ENCODE peak calls at places on chromosomes 16 and 17, in four cellular contexts. One of them, this sample, is unnamed.

GRCh38 chr16:4463522-4464163 is 10.8 kb downstream of the NMRAL1 start:
- DNase-seq in GM12878: no peak
- DNase-seq in K562: no peak
- DNase-seq in HepG2: no peak
- DNase-seq in this sample: no peak

GRCh38 chr17:81481011-81481799 is 31.4 kb downstream of the ACTG1 start:
- DNase-seq in K562: peak
- DNase-seq in HepG2: no peak
- DNase-seq in GM12878: no peak
- DNase-seq in this sample: peak

GRCh38 chr17:31494259-31495048 is 103.0 kb downstream of the RAB11FIP4 start:
- DNase-seq in HepG2: no peak
- DNase-seq in GM12878: peak
- DNase-seq in K562: no peak
- DNase-seq in this sample: no peak

GRCh38 chr16:70767377-70768204 is 33.4 kb downstream of the VAC14 start:
- DNase-seq in K562: no peak
- DNase-seq in HepG2: no peak
- DNase-seq in GM12878: no peak
- DNase-seq in this sample: no peak

GRCh38 chr16:83187404-83187803 is 560.6 kb downstream of the CDH13 start:
- DNase-seq in K562: no peak
- DNase-seq in GM12878: no peak
- DNase-seq in HepG2: no peak
- DNase-seq in this sample: no peak

GRCh38 chr16:81752225-81752875 is 26.7 kb upstream of the PLCG2 start:
- DNase-seq in GM12878: peak
- DNase-seq in K562: peak
- DNase-seq in HepG2: no peak
- DNase-seq in this sample: no peak

GRCh38 chr16:84229421-84229820 is 10.4 kb downstream of the KCNG4 start:
- DNase-seq in GM12878: no peak
- DNase-seq in K562: no peak
- DNase-seq in HepG2: no peak
- DNase-seq in this sample: no peak

GRCh38 chr16:19583665-19584300 is 28.3 kb downstream of the VPS35L start:
- DNase-seq in K562: peak
- DNase-seq in GM12878: no peak
- DNase-seq in HepG2: peak
- DNase-seq in this sample: peak

GRCh38 chr17:79626156-79626890 is 15.5 kb upstream of the RBFOX3 start:
- DNase-seq in HepG2: no peak
- DNase-seq in K562: no peak
- DNase-seq in GM12878: no peak
- DNase-seq in this sample: peak

GRCh38 chr16:57618306-57619132 is 9.9 kb upstream of the ADGRG1 start:
- DNase-seq in K562: no peak
- DNase-seq in GM12878: no peak
- DNase-seq in HepG2: no peak
- DNase-seq in this sample: no peak

GRCh38 chr16:76900285-76901263 is 290.4 kb upstream of the MON1B start:
- DNase-seq in HepG2: no peak
- DNase-seq in GM12878: no peak
- DNase-seq in K562: no peak
- DNase-seq in this sample: no peak

GRCh38 chr17:71085238-71086033 is 916.1 kb downstream of the KCNJ2 start:
- DNase-seq in HepG2: peak
- DNase-seq in GM12878: no peak
- DNase-seq in K562: peak
- DNase-seq in this sample: peak

GRCh38 chr17:41772586-41773189 is 13.8 kb downstream of the JUP start:
- DNase-seq in HepG2: peak
- DNase-seq in K562: no peak
- DNase-seq in GM12878: no peak
- DNase-seq in this sample: no peak

GRCh38 chr17:40614431-40615294 is 33.0 kb downstream of the SMARCE1 start:
- DNase-seq in HepG2: no peak
- DNase-seq in K562: no peak
- DNase-seq in GM12878: no peak
- DNase-seq in this sample: no peak
- TF ChIP-seq ZBTB33 in HepG2: no peak
- TF ChIP-seq ZBTB33 in K562: no peak
- TF ChIP-seq ZBTB33 in GM12878: peak
- TF ChIP-seq ZBTB33 in this sample: no peak

DNA sequence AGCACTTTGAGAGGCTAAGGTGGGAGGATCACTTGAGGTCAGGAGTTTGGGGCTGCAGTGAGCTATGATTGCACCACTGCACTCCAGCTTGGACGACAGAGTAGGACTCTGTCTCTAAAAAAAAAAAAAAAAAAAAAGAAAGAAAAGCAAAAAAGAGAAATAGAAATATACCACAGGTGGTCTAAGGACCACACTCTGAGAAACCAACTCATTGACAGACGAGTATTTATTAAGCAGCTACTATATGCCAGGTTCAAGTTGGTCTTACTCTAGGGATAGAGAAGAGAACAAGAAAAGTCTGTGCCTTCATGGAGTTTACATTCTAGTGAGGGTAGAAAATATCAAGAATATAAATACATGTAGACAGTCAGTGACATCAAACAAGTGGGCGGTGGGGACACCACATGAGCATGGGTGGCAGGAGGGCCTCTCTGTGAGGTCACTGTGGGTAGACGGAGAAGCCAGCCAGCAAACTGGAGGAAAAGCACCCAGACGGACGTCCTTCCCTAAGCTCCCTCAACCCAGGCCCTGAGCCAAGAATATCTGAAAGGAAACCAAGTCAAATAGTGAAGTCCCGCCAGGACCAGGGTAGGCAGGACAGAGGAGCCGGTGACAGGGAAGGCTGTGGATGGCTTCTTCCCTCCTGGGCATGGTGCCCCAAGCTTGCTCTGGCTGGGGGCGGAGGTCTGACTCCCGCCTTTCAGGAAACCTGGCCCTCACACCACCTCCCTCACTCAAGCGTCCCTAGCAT is 4.7 kb downstream of the CDIPT start:
- DNase-seq in K562: no peak
- DNase-seq in HepG2: no peak
- DNase-seq in GM12878: no peak
- DNase-seq in this sample: no peak
- TF ChIP-seq FOXM1 in K562: no peak
- TF ChIP-seq FOXM1 in HepG2: no peak
- TF ChIP-seq FOXM1 in GM12878: no peak
- TF ChIP-seq FOXM1 in this sample: no peak

GRCh38 chr16:85395207-85395912 is 217.8 kb upstream of the GSE1 start:
- DNase-seq in GM12878: peak
- DNase-seq in HepG2: peak
- DNase-seq in K562: peak
- DNase-seq in this sample: peak
- H2AFZ ChIP-seq in GM12878: no peak
- H2AFZ ChIP-seq in HepG2: no peak
- H2AFZ ChIP-seq in K562: no peak
- H2AFZ ChIP-seq in this sample: no peak

DNA sequence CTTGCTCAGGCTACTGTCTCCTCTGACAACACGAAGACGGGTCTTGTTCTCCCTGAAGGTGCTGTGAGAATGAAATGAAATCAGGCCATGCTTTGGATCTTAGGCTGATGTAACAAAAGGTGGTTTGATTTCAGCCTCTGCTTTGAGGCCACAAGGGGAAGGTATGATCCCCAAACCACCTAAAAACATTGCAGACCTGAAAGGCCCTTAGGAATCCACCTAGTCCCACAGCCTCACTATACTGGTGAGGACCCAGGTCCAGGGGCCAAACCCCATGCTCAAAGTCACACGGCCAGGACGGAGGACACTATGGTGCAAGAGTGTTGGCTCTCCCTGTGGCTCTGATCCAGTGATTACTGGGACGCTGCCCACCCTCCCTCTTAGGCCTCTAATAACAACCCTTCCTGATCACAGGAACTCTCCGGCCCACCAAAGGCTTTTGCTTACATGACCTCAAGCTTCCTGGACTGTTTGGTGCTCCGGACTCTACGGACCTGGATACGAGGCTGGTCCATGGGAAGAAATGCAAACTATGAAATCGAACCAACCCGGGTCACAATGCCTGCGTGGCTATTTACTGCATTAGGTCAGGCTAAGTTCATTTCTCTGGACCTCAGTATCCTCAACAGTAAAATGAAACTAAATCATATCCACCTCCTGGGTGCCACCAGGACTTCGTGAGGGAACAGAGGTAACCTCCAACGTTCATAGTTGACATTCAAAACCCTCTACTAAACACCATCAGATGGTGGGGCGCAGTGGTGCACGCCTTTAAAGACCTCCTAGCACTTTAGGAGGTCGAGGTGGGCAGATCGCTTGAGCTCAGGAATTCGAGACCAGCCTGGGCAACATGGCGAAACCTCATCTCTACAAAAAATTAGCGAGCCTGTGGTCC is 1.5 kb downstream of the TRIM25 start:
- DNase-seq in HepG2: peak
- DNase-seq in GM12878: no peak
- DNase-seq in K562: peak
- DNase-seq in this sample: no peak
- TF ChIP-seq ZBTB33 in HepG2: no peak
- TF ChIP-seq ZBTB33 in GM12878: no peak
- TF ChIP-seq ZBTB33 in K562: no peak
- TF ChIP-seq ZBTB33 in this sample: no peak

This sample was measured in SK-N-SH.